ENCODE peak calls at places on chromosomes 1 and 21, in eight cellular contexts. M is GM20000; R is activated T-cell treated with anti-CD3 and anti-CD28 coated beads, Interleukin-2, amount 50 U/mL, for 72 hours; P is GM10248; T is ELR; F is lung microvascular endothelial cell; J is NCI-H1694 treated with DMSO at 0.1 percent for 48 hours; B is omental fat pad. N is an unnamed sample.

GRCh38 chr1:32241011-32241763 is 5.8 kb upstream of the FAM167B start:
- DNase-seq in J (no peak), P (peak; percentile 71), M (peak; percentile 73), F (peak; percentile 66), T (peak; percentile 73), R (peak; percentile 56), B (peak; percentile 50), N (peak; percentile 85)

GRCh38 chr1:114670083-114671010 is 498 bp upstream of the DENND2C start:
- DNase-seq in B (peak; percentile 91), P (peak; percentile 96), F (peak; percentile 89), T (peak; percentile 93), M (peak; percentile 94), J (peak; percentile 63), R (peak; percentile 87), N (peak; percentile 96)

GRCh38 chr1:23394176-23394575 is 24.5 kb upstream of the ZNF436 start:
- DNase-seq in J (no peak), F (peak; percentile 79), T (peak; percentile 84), R (no peak), M (no peak), P (no peak), B (no peak), N (no peak)

GRCh38 chr1:78176448-78176847 is 130.7 kb downstream of the GIPC2 start:
- DNase-seq in B (no peak), P (no peak), T (peak; percentile 57), M (no peak), F (peak; percentile 25), J (peak; percentile 33), R (no peak), N (no peak)

GRCh38 chr1:27872059-27872801 is at the start of gene THEMIS2:
- DNase-seq in M (peak; percentile 93), J (no peak), P (peak; percentile 91), T (peak; percentile 67), B (peak; percentile 44), R (peak; percentile 86), F (peak; percentile 50), N (peak; percentile 96)

GRCh38 chr1:151716771-151717631 is at the start of gene CELF3:
- DNase-seq in F (peak; percentile 20), T (peak; percentile 20), P (no peak), J (peak; percentile 99), B (no peak), R (peak; percentile 15), M (no peak), N (no peak)

GRCh38 chr1:208885046-208885445 is 640.9 kb upstream of the PLXNA2 start:
- DNase-seq in T (no peak), B (no peak), R (no peak), P (no peak), M (no peak), F (peak; percentile 40), J (no peak), N (no peak)

GRCh38 chr1:106998431-106999002 is 58.0 kb upstream of the PRMT6 start:
- DNase-seq in P (no peak), J (no peak), M (no peak), T (no peak), R (no peak), F (peak; percentile 39), B (no peak), N (no peak)

GRCh38 chr21:37561506-37561905 is 194.9 kb downstream of the DYRK1A start:
- DNase-seq in B (no peak), M (no peak), P (no peak), J (no peak), T (no peak), F (no peak), R (no peak), N (no peak)

GRCh38 chr1:94329276-94329675 is 88.9 kb upstream of the ABCD3 start:
- DNase-seq in T (peak; percentile 78), J (no peak), P (no peak), F (no peak), M (no peak), R (no peak), B (no peak), N (no peak)

GRCh38 chr1:204091787-204092312 is 18.9 kb downstream of the SOX13 start:
- DNase-seq in P (no peak), M (no peak), J (no peak), R (no peak), B (no peak), T (no peak), F (no peak), N (no peak)

GRCh38 chr21:34201441-34201838 is 128.1 kb downstream of the MRPS6 start:
- DNase-seq in B (no peak), R (no peak), T (no peak), M (no peak), F (no peak), P (no peak), J (no peak), N (no peak)